ENCODE peak calls at places on chromosomes 5 and 9, in four cellular contexts. One of them, this sample, is unnamed.

GRCh38 chr5:19235101-19235584 is 752.9 kb downstream of the CDH18 start:
- DNase-seq in GM20000: no peak
- DNase-seq in activated CD4-positive, alpha-beta T cell treated with anti-CD3 and anti-CD28 coated beads for 48 hours: no peak
- DNase-seq in heart right ventricle: no peak
- DNase-seq in this sample: no peak

GRCh38 chr5:135439426-135440205 is 7.5 kb downstream of the DCANP1 start:
- DNase-seq in activated CD4-positive, alpha-beta T cell treated with anti-CD3 and anti-CD28 coated beads for 48 hours: no peak
- DNase-seq in heart right ventricle: no peak
- DNase-seq in GM20000: no peak
- DNase-seq in this sample: peak; percentile 44

GRCh38 chr5:173890195-173890951 is 2.2 kb downstream of the CPEB4 start:
- DNase-seq in heart right ventricle: peak; percentile 42
- DNase-seq in activated CD4-positive, alpha-beta T cell treated with anti-CD3 and anti-CD28 coated beads for 48 hours: peak; percentile 22
- DNase-seq in GM20000: no peak
- DNase-seq in this sample: no peak

GRCh38 chr9:74577956-74578355 is 80.8 kb downstream of the RORB start:
- DNase-seq in heart right ventricle: no peak
- DNase-seq in activated CD4-positive, alpha-beta T cell treated with anti-CD3 and anti-CD28 coated beads for 48 hours: no peak
- DNase-seq in GM20000: no peak
- DNase-seq in this sample: no peak

GRCh38 chr9:101514056-101514455 is 19.6 kb upstream of the RNF20 start:
- DNase-seq in GM20000: no peak
- DNase-seq in activated CD4-positive, alpha-beta T cell treated with anti-CD3 and anti-CD28 coated beads for 48 hours: no peak
- DNase-seq in heart right ventricle: no peak
- DNase-seq in this sample: no peak

GRCh38 chr5:159089675-159090074 is 10.0 kb downstream of the EBF1 start:
- DNase-seq in heart right ventricle: no peak
- DNase-seq in activated CD4-positive, alpha-beta T cell treated with anti-CD3 and anti-CD28 coated beads for 48 hours: no peak
- DNase-seq in GM20000: no peak
- DNase-seq in this sample: no peak

GRCh38 chr9:89603629-89604462 is 966 bp upstream of the GADD45G start:
- DNase-seq in GM20000: peak; percentile 60
- DNase-seq in heart right ventricle: peak; percentile 81
- DNase-seq in activated CD4-positive, alpha-beta T cell treated with anti-CD3 and anti-CD28 coated beads for 48 hours: peak; percentile 56
- DNase-seq in this sample: peak; percentile 84

GRCh38 chr5:81250004-81250403 is 16.9 kb downstream of the CKMT2 start:
- DNase-seq in activated CD4-positive, alpha-beta T cell treated with anti-CD3 and anti-CD28 coated beads for 48 hours: no peak
- DNase-seq in GM20000: no peak
- DNase-seq in heart right ventricle: no peak
- DNase-seq in this sample: no peak

GRCh38 chr5:38008198-38008597 is 168.4 kb upstream of the GDNF start:
- DNase-seq in GM20000: no peak
- DNase-seq in activated CD4-positive, alpha-beta T cell treated with anti-CD3 and anti-CD28 coated beads for 48 hours: no peak
- DNase-seq in heart right ventricle: no peak
- DNase-seq in this sample: no peak

GRCh38 chr9:112705773-112706427 is 12.0 kb downstream of the INIP start:
- DNase-seq in activated CD4-positive, alpha-beta T cell treated with anti-CD3 and anti-CD28 coated beads for 48 hours: no peak
- DNase-seq in heart right ventricle: peak; percentile 19
- DNase-seq in GM20000: no peak
- DNase-seq in this sample: no peak

GRCh38 chr9:5263568-5264218 is 32.5 kb downstream of the INSL4 start:
- DNase-seq in GM20000: peak; percentile 24
- DNase-seq in activated CD4-positive, alpha-beta T cell treated with anti-CD3 and anti-CD28 coated beads for 48 hours: no peak
- DNase-seq in heart right ventricle: no peak
- DNase-seq in this sample: no peak

GRCh38 chr5:149708981-149709594 is 21.0 kb upstream of the PPARGC1B start:
- DNase-seq in heart right ventricle: no peak
- DNase-seq in activated CD4-positive, alpha-beta T cell treated with anti-CD3 and anti-CD28 coated beads for 48 hours: no peak
- DNase-seq in GM20000: no peak
- DNase-seq in this sample: no peak

GRCh38 chr9:127903557-127904475 is 4.4 kb upstream of the ST6GALNAC6 start:
- DNase-seq in GM20000: peak; percentile 71
- DNase-seq in activated CD4-positive, alpha-beta T cell treated with anti-CD3 and anti-CD28 coated beads for 48 hours: peak; percentile 90
- DNase-seq in heart right ventricle: peak; percentile 91
- DNase-seq in this sample: peak; percentile 86

GRCh38 chr9:76486151-76486550 is 27.2 kb downstream of the GCNT1 start:
- DNase-seq in heart right ventricle: no peak
- DNase-seq in GM20000: no peak
- DNase-seq in activated CD4-positive, alpha-beta T cell treated with anti-CD3 and anti-CD28 coated beads for 48 hours: no peak
- DNase-seq in this sample: no peak

GRCh38 chr5:139402561-139403158 is 1.2 kb downstream of the SPATA24 start:
- DNase-seq in heart right ventricle: no peak
- DNase-seq in activated CD4-positive, alpha-beta T cell treated with anti-CD3 and anti-CD28 coated beads for 48 hours: no peak
- DNase-seq in GM20000: no peak
- DNase-seq in this sample: no peak

GRCh38 chr9:121133104-121133816 is 58.5 kb downstream of the CNTRL start:
- DNase-seq in heart right ventricle: no peak
- DNase-seq in activated CD4-positive, alpha-beta T cell treated with anti-CD3 and anti-CD28 coated beads for 48 hours: peak; percentile 74
- DNase-seq in GM20000: no peak
- DNase-seq in this sample: peak; percentile 55

GRCh38 chr5:172009536-172010270 is 3.3 kb upstream of the FBXW11 start:
- DNase-seq in activated CD4-positive, alpha-beta T cell treated with anti-CD3 and anti-CD28 coated beads for 48 hours: no peak
- DNase-seq in GM20000: no peak
- DNase-seq in heart right ventricle: no peak
- DNase-seq in this sample: no peak

GRCh38 chr5:83924171-83924570 is 203.5 kb upstream of the HAPLN1 start:
- DNase-seq in GM20000: no peak
- DNase-seq in activated CD4-positive, alpha-beta T cell treated with anti-CD3 and anti-CD28 coated beads for 48 hours: no peak
- DNase-seq in heart right ventricle: no peak
- DNase-seq in this sample: no peak

GRCh38 chr5:71564884-71565283 is 22.3 kb upstream of the MCCC2 start:
- DNase-seq in heart right ventricle: no peak
- DNase-seq in GM20000: no peak
- DNase-seq in activated CD4-positive, alpha-beta T cell treated with anti-CD3 and anti-CD28 coated beads for 48 hours: no peak
- DNase-seq in this sample: no peak

GRCh38 chr5:53481887-53482716 is 1.7 kb downstream of the FST start:
- DNase-seq in heart right ventricle: peak; percentile 48
- DNase-seq in GM20000: peak; percentile 77
- DNase-seq in activated CD4-positive, alpha-beta T cell treated with anti-CD3 and anti-CD28 coated beads for 48 hours: peak; percentile 78
- DNase-seq in this sample: peak; percentile 86

GRCh38 chr5:9545959-9546851 is at the start of gene SEMA5A:
- DNase-seq in GM20000: peak; percentile 60
- DNase-seq in heart right ventricle: peak; percentile 78
- DNase-seq in activated CD4-positive, alpha-beta T cell treated with anti-CD3 and anti-CD28 coated beads for 48 hours: peak; percentile 3
- DNase-seq in this sample: peak; percentile 81

GRCh38 chr9:121242955-121243346 is 25.0 kb upstream of the GSN start:
- DNase-seq in GM20000: no peak
- DNase-seq in activated CD4-positive, alpha-beta T cell treated with anti-CD3 and anti-CD28 coated beads for 48 hours: no peak
- DNase-seq in heart right ventricle: no peak
- DNase-seq in this sample: no peak

GRCh38 chr9:98101868-98102273 is 17.2 kb downstream of the TRIM14 start:
- DNase-seq in activated CD4-positive, alpha-beta T cell treated with anti-CD3 and anti-CD28 coated beads for 48 hours: peak; percentile 82
- DNase-seq in heart right ventricle: no peak
- DNase-seq in GM20000: peak; percentile 84
- DNase-seq in this sample: no peak

GRCh38 chr5:63240063-63240755 is 661.6 kb downstream of the LRRC70 start:
- DNase-seq in heart right ventricle: no peak
- DNase-seq in GM20000: no peak
- DNase-seq in activated CD4-positive, alpha-beta T cell treated with anti-CD3 and anti-CD28 coated beads for 48 hours: no peak
- DNase-seq in this sample: no peak

GRCh38 chr5:111535879-111536549 is 23.7 kb upstream of the STARD4 start:
- DNase-seq in heart right ventricle: no peak
- DNase-seq in activated CD4-positive, alpha-beta T cell treated with anti-CD3 and anti-CD28 coated beads for 48 hours: no peak
- DNase-seq in GM20000: no peak
- DNase-seq in this sample: no peak

GRCh38 chr5:180555168-180555921 is 36.0 kb downstream of the SCGB3A1 start:
- DNase-seq in GM20000: no peak
- DNase-seq in heart right ventricle: no peak
- DNase-seq in activated CD4-positive, alpha-beta T cell treated with anti-CD3 and anti-CD28 coated beads for 48 hours: no peak
- DNase-seq in this sample: no peak

GRCh38 chr5:53874409-53874808 is 314.0 kb downstream of the NDUFS4 start:
- DNase-seq in activated CD4-positive, alpha-beta T cell treated with anti-CD3 and anti-CD28 coated beads for 48 hours: peak; percentile 4
- DNase-seq in GM20000: no peak
- DNase-seq in heart right ventricle: no peak
- DNase-seq in this sample: no peak

GRCh38 chr9:7783635-7784063 is 15.9 kb downstream of the DMAC1 start:
- DNase-seq in heart right ventricle: no peak
- DNase-seq in GM20000: no peak
- DNase-seq in activated CD4-positive, alpha-beta T cell treated with anti-CD3 and anti-CD28 coated beads for 48 hours: no peak
- DNase-seq in this sample: no peak

GRCh38 chr9:126673689-126674364 is 60.1 kb downstream of the LMX1B start:
- DNase-seq in GM20000: no peak
- DNase-seq in activated CD4-positive, alpha-beta T cell treated with anti-CD3 and anti-CD28 coated beads for 48 hours: no peak
- DNase-seq in heart right ventricle: no peak
- DNase-seq in this sample: no peak

GRCh38 chr5:169695919-169696490 is 58.9 kb downstream of the DOCK2 start:
- DNase-seq in heart right ventricle: no peak
- DNase-seq in activated CD4-positive, alpha-beta T cell treated with anti-CD3 and anti-CD28 coated beads for 48 hours: no peak
- DNase-seq in GM20000: no peak
- DNase-seq in this sample: no peak

GRCh38 chr5:156704139-156704538 is 146.0 kb upstream of the PPP1R2B start:
- DNase-seq in activated CD4-positive, alpha-beta T cell treated with anti-CD3 and anti-CD28 coated beads for 48 hours: no peak
- DNase-seq in heart right ventricle: no peak
- DNase-seq in GM20000: no peak
- DNase-seq in this sample: no peak

GRCh38 chr9:14747116-14747515 is 24.6 kb upstream of the CER1 start:
- DNase-seq in GM20000: no peak
- DNase-seq in activated CD4-positive, alpha-beta T cell treated with anti-CD3 and anti-CD28 coated beads for 48 hours: no peak
- DNase-seq in heart right ventricle: no peak
- DNase-seq in this sample: no peak

GRCh38 chr5:31638748-31639418 is at the start of gene PDZD2:
- DNase-seq in heart right ventricle: peak; percentile 89
- DNase-seq in activated CD4-positive, alpha-beta T cell treated with anti-CD3 and anti-CD28 coated beads for 48 hours: peak; percentile 78
- DNase-seq in GM20000: peak; percentile 88
- DNase-seq in this sample: peak; percentile 90

GRCh38 chr5:94562327-94562971 is 56.0 kb downstream of the KIAA0825 start:
- DNase-seq in activated CD4-positive, alpha-beta T cell treated with anti-CD3 and anti-CD28 coated beads for 48 hours: no peak
- DNase-seq in heart right ventricle: no peak
- DNase-seq in GM20000: no peak
- DNase-seq in this sample: no peak

GRCh38 chr5:149961186-149961685 is 678 bp downstream of the SLC26A2 start:
- DNase-seq in GM20000: no peak
- DNase-seq in heart right ventricle: no peak
- DNase-seq in activated CD4-positive, alpha-beta T cell treated with anti-CD3 and anti-CD28 coated beads for 48 hours: no peak
- DNase-seq in this sample: no peak

GRCh38 chr9:123033352-123033751 is at the start of gene GPR21:
- DNase-seq in GM20000: no peak
- DNase-seq in heart right ventricle: no peak
- DNase-seq in activated CD4-positive, alpha-beta T cell treated with anti-CD3 and anti-CD28 coated beads for 48 hours: no peak
- DNase-seq in this sample: no peak

GRCh38 chr5:56633950-56634349 is 181.4 kb upstream of the MAP3K1 start:
- DNase-seq in activated CD4-positive, alpha-beta T cell treated with anti-CD3 and anti-CD28 coated beads for 48 hours: no peak
- DNase-seq in GM20000: no peak
- DNase-seq in heart right ventricle: no peak
- DNase-seq in this sample: no peak

This sample was measured in Right ventricle myocardium inferior.